ENCODE peak calls at places on chromosomes 13 and 19, in five cellular contexts. One of them, this sample, is unnamed.

GRCh38 chr13:95569966-95570365 is 17.4 kb downstream of the CLDN10 start:
- DNase-seq in astrocyte: no peak
- DNase-seq in CD4-positive, CD25-positive, alpha-beta regulatory T cell: no peak
- DNase-seq in IMR-90: no peak
- DNase-seq in thoracic aorta: no peak
- DNase-seq in this sample: no peak

GRCh38 chr19:17001603-17002183 is 24.9 kb downstream of the CPAMD8 start:
- DNase-seq in CD4-positive, CD25-positive, alpha-beta regulatory T cell: peak; percentile 84
- DNase-seq in astrocyte: no peak
- DNase-seq in IMR-90: no peak
- DNase-seq in thoracic aorta: no peak
- DNase-seq in this sample: no peak

GRCh38 chr19:6963937-6964336 is 57.3 kb downstream of the MBD3L2B start:
- DNase-seq in thoracic aorta: no peak
- DNase-seq in astrocyte: no peak
- DNase-seq in CD4-positive, CD25-positive, alpha-beta regulatory T cell: no peak
- DNase-seq in IMR-90: no peak
- DNase-seq in this sample: no peak

GRCh38 chr19:32928806-32929205 is 43.0 kb downstream of the CEP89 start:
- DNase-seq in thoracic aorta: no peak
- DNase-seq in IMR-90: peak; percentile 4
- DNase-seq in astrocyte: no peak
- DNase-seq in CD4-positive, CD25-positive, alpha-beta regulatory T cell: no peak
- DNase-seq in this sample: no peak

GRCh38 chr13:104408733-104409132 is 1342.5 kb upstream of the SLC10A2 start:
- DNase-seq in IMR-90: peak; percentile 6
- DNase-seq in astrocyte: peak; percentile 53
- DNase-seq in thoracic aorta: no peak
- DNase-seq in CD4-positive, CD25-positive, alpha-beta regulatory T cell: no peak
- DNase-seq in this sample: no peak

GRCh38 chr19:19447536-19448237 is 42.2 kb downstream of the GATAD2A start:
- DNase-seq in astrocyte: no peak
- DNase-seq in thoracic aorta: no peak
- DNase-seq in IMR-90: peak; percentile 28
- DNase-seq in CD4-positive, CD25-positive, alpha-beta regulatory T cell: peak; percentile 55
- DNase-seq in this sample: peak; percentile 59

GRCh38 chr19:40365613-40366401 is 17.3 kb downstream of the PLD3 start:
- DNase-seq in CD4-positive, CD25-positive, alpha-beta regulatory T cell: no peak
- DNase-seq in astrocyte: peak; percentile 22
- DNase-seq in IMR-90: peak; percentile 71
- DNase-seq in thoracic aorta: no peak
- DNase-seq in this sample: peak; percentile 88

GRCh38 chr19:56355517-56355916 is 37.8 kb downstream of the ZNF582 start:
- DNase-seq in thoracic aorta: no peak
- DNase-seq in CD4-positive, CD25-positive, alpha-beta regulatory T cell: no peak
- DNase-seq in astrocyte: no peak
- DNase-seq in IMR-90: no peak
- DNase-seq in this sample: no peak

GRCh38 chr19:50203281-50204080 is at the start of gene MYH14:
- DNase-seq in IMR-90: no peak
- DNase-seq in thoracic aorta: peak; percentile 51
- DNase-seq in CD4-positive, CD25-positive, alpha-beta regulatory T cell: no peak
- DNase-seq in astrocyte: no peak
- DNase-seq in this sample: peak; percentile 95

GRCh38 chr19:45455707-45456499 is 11.9 kb upstream of the FOSB start:
- DNase-seq in astrocyte: peak; percentile 99
- DNase-seq in thoracic aorta: peak; percentile 92
- DNase-seq in CD4-positive, CD25-positive, alpha-beta regulatory T cell: no peak
- DNase-seq in IMR-90: peak; percentile 99
- DNase-seq in this sample: peak; percentile 97
- H3K4me3 ChIP-seq in astrocyte: peak overlapping the region; percentile 30
- H3K4me3 ChIP-seq in thoracic aorta: peak overlapping the region; percentile 66
- H3K4me3 ChIP-seq in CD4-positive, CD25-positive, alpha-beta regulatory T cell: no peak overlapping the region
- H3K4me3 ChIP-seq in IMR-90: peak overlapping the region; percentile 1
- H3K4me3 ChIP-seq in this sample: no peak overlapping the region

DNA sequence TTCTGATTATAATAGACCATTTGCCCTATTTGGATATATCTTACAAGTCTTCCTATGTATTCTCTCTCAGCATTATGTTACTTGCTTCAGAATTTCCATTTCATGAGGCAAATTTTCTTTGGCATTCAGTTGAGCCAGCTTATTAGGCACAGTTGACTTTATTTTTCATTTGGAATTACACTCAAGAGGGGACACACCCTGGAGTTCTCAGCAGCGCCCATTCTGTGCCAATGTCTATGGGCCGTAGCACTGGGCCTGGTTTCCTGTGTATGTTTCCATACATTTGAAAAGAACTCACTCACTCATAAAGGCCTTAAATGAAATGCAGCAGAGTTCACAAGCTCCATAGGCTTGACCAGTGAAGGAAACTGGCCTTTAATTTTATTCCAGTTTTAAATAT is 138.5 kb downstream of the KLF12 start:
- DNase-seq in IMR-90: no peak
- DNase-seq in astrocyte: no peak
- DNase-seq in thoracic aorta: no peak
- DNase-seq in CD4-positive, CD25-positive, alpha-beta regulatory T cell: no peak
- DNase-seq in this sample: no peak
- H3K27ac ChIP-seq in IMR-90: no peak overlapping the region
- H3K27ac ChIP-seq in astrocyte: no peak overlapping the region
- H3K27ac ChIP-seq in thoracic aorta: peak overlapping the region; percentile 31
- H3K27ac ChIP-seq in CD4-positive, CD25-positive, alpha-beta regulatory T cell: no peak overlapping the region
- H3K27ac ChIP-seq in this sample: no peak overlapping the region

GRCh38 chr13:52463526-52463925 is 8.2 kb downstream of the CKAP2 start:
- DNase-seq in thoracic aorta: no peak
- DNase-seq in astrocyte: no peak
- DNase-seq in IMR-90: no peak
- DNase-seq in CD4-positive, CD25-positive, alpha-beta regulatory T cell: no peak
- DNase-seq in this sample: no peak
- H3K36me3 ChIP-seq in thoracic aorta: peaks cover 9% of the 10 kb centered on the region
- H3K36me3 ChIP-seq in astrocyte: peaks cover 48% of the 10 kb centered on the region
- H3K36me3 ChIP-seq in IMR-90: peaks cover 4% of the 10 kb centered on the region
- H3K36me3 ChIP-seq in CD4-positive, CD25-positive, alpha-beta regulatory T cell: peaks cover 41% of the 10 kb centered on the region
- H3K36me3 ChIP-seq in this sample: peaks cover 3% of the 10 kb centered on the region

GRCh38 chr19:4380254-4380727 is 20.1 kb downstream of the SH3GL1 start:
- DNase-seq in thoracic aorta: no peak
- DNase-seq in CD4-positive, CD25-positive, alpha-beta regulatory T cell: peak; percentile 64
- DNase-seq in astrocyte: no peak
- DNase-seq in IMR-90: no peak
- DNase-seq in this sample: peak; percentile 88
- H3K4me3 ChIP-seq in thoracic aorta: no peak overlapping the region
- H3K4me3 ChIP-seq in CD4-positive, CD25-positive, alpha-beta regulatory T cell: peak overlapping the region; percentile 79
- H3K4me3 ChIP-seq in astrocyte: no peak overlapping the region
- H3K4me3 ChIP-seq in IMR-90: no peak overlapping the region
- H3K4me3 ChIP-seq in this sample: no peak overlapping the region

This sample was measured in kidney.